ENCODE peak calls at places on chromosomes 12 and 14, in eight cellular contexts. X, E, P, K, T, Q, R and S are unnamed samples.

GRCh38 chr12:83016226-83016835 is 329.6 kb downstream of the TMTC2 start:
- DNase-seq in X (no peak), T (peak), Q (no peak), E (peak), K (no peak), R (no peak), P (peak), S (peak)

GRCh38 chr14:28751467-28752058 is 15.0 kb upstream of the FOXG1 start:
- DNase-seq in Q (peak), X (no peak), E (peak), T (peak), P (peak), K (peak), R (no peak), S (peak)

GRCh38 chr12:89960011-89960507 is 251.4 kb upstream of the ATP2B1 start:
- DNase-seq in E (peak), X (no peak), T (peak), R (no peak), Q (no peak), P (no peak), K (no peak), S (peak)

GRCh38 chr14:57346741-57347140 is 43.6 kb upstream of the NAA30 start:
- DNase-seq in X (no peak), T (no peak), P (no peak), K (no peak), Q (no peak), R (no peak), E (no peak), S (no peak)

GRCh38 chr12:122096591-122097149 is 18.1 kb downstream of the MLXIP start:
- DNase-seq in T (peak), K (no peak), P (no peak), E (no peak), Q (no peak), X (no peak), R (no peak), S (peak)

GRCh38 chr14:99265571-99265970 is 6.4 kb downstream of the BCL11B start:
- DNase-seq in E (no peak), T (no peak), Q (no peak), P (no peak), X (no peak), R (no peak), K (no peak), S (no peak)

GRCh38 chr14:64726585-64726890 is 22.3 kb downstream of the PLEKHG3 start:
- DNase-seq in R (peak), P (no peak), K (no peak), X (no peak), E (peak), Q (peak), T (no peak), S (peak)

GRCh38 chr14:64059454-64060198 is 206.8 kb downstream of the SYNE2 start:
- DNase-seq in Q (no peak), X (no peak), K (no peak), T (no peak), E (no peak), R (no peak), P (no peak), S (no peak)

GRCh38 chr12:46461459-46461858 is 88.9 kb upstream of the SLC38A2 start:
- DNase-seq in E (peak), P (no peak), T (no peak), X (no peak), K (no peak), R (peak), Q (no peak), S (no peak)

GRCh38 chr14:68695326-68695768 is 97.5 kb downstream of the ZFP36L1 start:
- DNase-seq in K (no peak), Q (no peak), X (no peak), T (peak), E (peak), P (peak), R (no peak), S (peak)

GRCh38 chr14:75044322-75044721 is 6.9 kb downstream of the MLH3 start:
- DNase-seq in Q (no peak), X (no peak), T (peak), E (peak), R (no peak), P (peak), K (no peak), S (peak)

GRCh38 chr12:94265521-94265920 is 117.1 kb downstream of the PLXNC1 start:
- DNase-seq in Q (no peak), X (no peak), T (no peak), R (no peak), P (no peak), E (no peak), K (no peak), S (peak)

GRCh38 chr14:61153914-61154545 is 127.1 kb downstream of the TMEM30B start:
- DNase-seq in X (no peak), Q (no peak), R (no peak), K (no peak), T (no peak), E (no peak), P (peak), S (no peak)

GRCh38 chr14:61153436-61153835 is 127.7 kb downstream of the TMEM30B start:
- DNase-seq in P (peak), Q (no peak), K (no peak), E (peak), R (no peak), T (no peak), X (no peak), S (no peak)

GRCh38 chr14:61154606-61155005 is 126.5 kb downstream of the TMEM30B start:
- DNase-seq in E (peak), Q (no peak), P (peak), K (no peak), R (no peak), T (peak), X (no peak), S (no peak)

GRCh38 chr14:61151276-61151675 is 129.9 kb downstream of the TMEM30B start:
- DNase-seq in P (no peak), X (no peak), Q (no peak), R (no peak), K (no peak), T (no peak), E (no peak), S (peak)

GRCh38 chr14:61152851-61153364 is 128.2 kb downstream of the TMEM30B start:
- DNase-seq in P (no peak), K (no peak), R (no peak), T (no peak), X (no peak), E (peak), Q (no peak), S (peak)
- TF ChIP-seq CTCF in P (no peak), K (no peak), R (no peak), T (no peak), X (no peak), E (no peak), Q (no peak), S (no peak)

GRCh38 chr12:27333311-27334009 is 824 bp downstream of the BMAL2 start:
- DNase-seq in P (peak), X (peak), K (no peak), E (peak), Q (peak), T (peak), R (peak), S (no peak)

GRCh38 chr12:27332407-27333310 is at the start of gene BMAL2:
- DNase-seq in T (peak), K (peak), Q (peak), P (peak), E (peak), R (peak), X (peak), S (peak)

GRCh38 chr12:27330846-27331245 is 1.8 kb upstream of the BMAL2 start:
- DNase-seq in X (no peak), Q (no peak), E (peak), T (no peak), R (no peak), P (no peak), K (no peak), S (no peak)

GRCh38 chr12:27331927-27332324 is 710 bp upstream of the BMAL2 start:
- DNase-seq in Q (no peak), P (no peak), K (no peak), E (peak), R (no peak), X (no peak), T (peak), S (peak)

GRCh38 chr12:27331299-27331926 is 1.2 kb upstream of the BMAL2 start:
- DNase-seq in E (peak), Q (peak), R (no peak), P (peak), T (peak), K (no peak), X (no peak), S (peak)
- H3K4me3 ChIP-seq in E (no peak), Q (peak), R (no peak), P (no peak), T (no peak), K (no peak), X (no peak), S (no peak)

GRCh38 chr14:48974994-48975393 is 611.2 kb downstream of the RPS29 start:
- DNase-seq in R (no peak), K (peak), P (no peak), Q (no peak), X (no peak), T (no peak), E (no peak), S (no peak)
- TF ChIP-seq CTCF in R (no peak), K (peak), P (peak), Q (no peak), X (no peak), T (no peak), E (no peak), S (no peak)

GRCh38 chr14:103199141-103199540 is 75.9 kb downstream of the TNFAIP2 start:
- DNase-seq in K (no peak), Q (no peak), X (no peak), P (no peak), R (no peak), E (peak), T (no peak), S (peak)
- H3K4me3 ChIP-seq in K (no peak), Q (no peak), X (no peak), P (no peak), R (no peak), E (no peak), T (no peak), S (no peak)

DNA sequence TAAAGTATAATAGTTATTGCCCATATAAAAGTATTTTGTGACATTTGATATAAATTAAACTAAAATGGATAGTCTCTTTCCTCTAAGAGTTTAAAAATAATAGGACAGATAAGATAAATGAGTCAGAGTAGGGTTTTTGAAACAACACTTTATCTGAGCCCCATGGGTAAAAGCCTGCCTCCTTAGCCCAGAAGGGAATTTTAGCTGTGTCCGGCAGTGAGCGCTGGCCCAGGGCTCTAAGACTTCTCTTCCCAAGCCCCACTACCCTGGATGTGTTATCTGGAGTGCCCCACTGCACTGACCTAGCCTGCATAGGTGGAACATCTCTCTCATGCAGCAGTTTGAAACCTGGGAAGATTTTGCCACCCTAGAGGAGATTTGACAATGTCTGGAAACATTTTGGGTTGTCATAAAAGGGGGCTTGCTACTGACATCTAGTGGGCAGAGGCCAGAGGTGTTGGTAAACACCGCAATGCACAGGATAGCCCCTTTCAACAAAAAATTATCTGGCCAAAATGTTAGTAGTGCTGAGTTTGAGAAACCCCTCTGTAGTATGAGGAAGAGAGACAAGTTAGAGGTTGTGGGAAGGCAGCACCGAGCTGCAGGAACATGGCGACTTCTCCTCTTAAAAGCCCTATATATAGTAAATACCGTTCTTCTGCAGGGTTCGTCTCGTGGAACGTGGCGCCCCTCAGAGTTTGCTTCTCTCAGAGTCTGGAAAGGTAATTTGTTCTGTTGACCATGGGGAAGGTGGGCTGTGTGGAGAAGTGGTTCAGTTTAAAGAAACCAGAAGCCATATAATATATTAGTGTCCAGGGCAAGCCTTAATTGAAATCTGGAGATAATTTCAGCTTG is 29.3 kb upstream of the ATF1 start:
- DNase-seq in Q (peak), R (no peak), X (no peak), P (peak), T (peak), E (peak), K (peak), S (peak)
- TF ChIP-seq CTCF in Q (peak), R (peak), X (peak), P (peak), T (peak), E (peak), K (peak), S (peak)

GRCh38 chr12:12749433-12749832 is 32.3 kb downstream of the CDKN1B start:
- DNase-seq in Q (no peak), R (no peak), E (peak), T (no peak), X (no peak), P (no peak), K (no peak), S (peak)
- H3K4me3 ChIP-seq in Q (no peak), R (peak), E (peak), T (no peak), X (peak), P (no peak), K (no peak), S (peak)

GRCh38 chr12:48351022-48351708 is 446 bp upstream of the ZNF641 start:
- DNase-seq in X (no peak), R (peak), E (peak), Q (peak), T (peak), K (no peak), P (peak), S (peak)
- TF ChIP-seq CTCF in X (no peak), R (peak), E (no peak), Q (no peak), T (no peak), K (no peak), P (no peak), S (no peak)

DNA sequence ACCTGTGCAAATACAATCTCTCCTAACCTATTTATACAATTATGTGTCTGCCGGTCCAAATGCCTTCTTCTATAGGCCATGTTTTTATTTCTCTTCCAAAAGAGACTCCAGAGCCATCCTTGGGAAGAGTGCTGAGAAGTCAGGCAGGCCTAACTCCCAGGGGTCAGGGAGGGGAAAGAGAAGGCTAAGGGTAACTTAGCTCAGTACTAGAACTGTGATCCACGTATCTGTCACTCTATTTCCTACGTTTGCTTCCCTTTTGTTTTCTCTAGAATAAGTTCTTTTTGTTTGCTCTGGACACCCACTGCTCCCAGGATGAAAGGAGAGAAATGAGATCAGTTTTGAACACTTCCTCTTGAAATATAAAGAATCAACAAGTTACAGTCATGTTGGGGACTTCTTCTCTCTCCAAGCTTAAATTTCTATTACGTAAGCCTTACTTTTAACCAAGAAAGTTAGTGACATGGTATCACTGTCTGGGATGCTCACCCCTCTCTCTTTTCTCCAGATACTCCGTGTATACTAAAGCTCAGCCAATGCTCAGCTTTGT is 79.2 kb downstream of the DAD1 start:
- DNase-seq in R (no peak), K (no peak), E (no peak), X (no peak), T (no peak), Q (no peak), P (peak), S (no peak)
- H3K4me3 ChIP-seq in R (no peak), K (peak), E (no peak), X (peak), T (no peak), Q (no peak), P (peak), S (no peak)

GRCh38 chr14:80927385-80927989 is 14.1 kb downstream of the CEP128 start:
- DNase-seq in X (no peak), T (no peak), Q (no peak), R (no peak), P (no peak), K (no peak), E (no peak), S (no peak)
- TF ChIP-seq CTCF in X (no peak), T (no peak), Q (no peak), R (no peak), P (peak), K (peak), E (peak), S (no peak)